ENCODE peak calls at places on chromosome 10, in six cellular contexts. Y is cardiac muscle cell, T is prostate gland, C is kidney, S is fibroblast of mammary gland, E is fibroblast of lung. G is an unnamed sample.

GRCh38 chr10:43120948-43121290 is 17.3 kb upstream of the CSGALNACT2 start:
- DNase-seq in Y (no peak), T (no peak), C (peak; percentile 47), S (no peak), E (peak; percentile 17), G (no peak)

GRCh38 chr10:98664329-98665042 is 217.8 kb upstream of the HPS1 start:
- DNase-seq in Y (no peak), T (no peak), C (no peak), S (peak; percentile 39), E (no peak), G (peak; percentile 52)

GRCh38 chr10:79092292-79092896 is 23.6 kb downstream of the ZMIZ1 start:
- DNase-seq in Y (no peak), T (no peak), C (no peak), S (no peak), E (no peak), G (no peak)

GRCh38 chr10:101388671-101389276 is 34.8 kb downstream of the BTRC start:
- DNase-seq in Y (no peak), T (no peak), C (no peak), S (peak; percentile 22), E (no peak), G (no peak)

GRCh38 chr10:83075395-83076072 is 1063.8 kb upstream of the GHITM start:
- DNase-seq in Y (no peak), T (no peak), C (no peak), S (no peak), E (peak; percentile 68), G (no peak)

GRCh38 chr10:29543715-29544114 is 91.1 kb downstream of the SVIL start:
- DNase-seq in Y (no peak), T (no peak), C (no peak), S (no peak), E (no peak), G (no peak)

GRCh38 chr10:80252296-80252887 is 37.1 kb downstream of the MAT1A start:
- DNase-seq in Y (no peak), T (no peak), C (no peak), S (no peak), E (no peak), G (no peak)

GRCh38 chr10:69202332-69202731 is 17.8 kb upstream of the HKDC1 start:
- DNase-seq in Y (no peak), T (no peak), C (no peak), S (peak; percentile 30), E (no peak), G (no peak)

GRCh38 chr10:7251696-7252465 is 159.0 kb downstream of the SFMBT2 start:
- DNase-seq in Y (peak; percentile 73), T (no peak), C (peak; percentile 79), S (no peak), E (no peak), G (no peak)

GRCh38 chr10:127928021-127928806 is 21.3 kb downstream of the PTPRE start:
- DNase-seq in Y (no peak), T (no peak), C (no peak), S (peak; percentile 89), E (peak; percentile 84), G (peak; percentile 23)

GRCh38 chr10:128883126-128884060 is 583.6 kb upstream of the MGMT start:
- DNase-seq in Y (no peak), T (no peak), C (no peak), S (no peak), E (no peak), G (no peak)

GRCh38 chr10:101228682-101229274 is 485 bp downstream of the LBX1 start:
- DNase-seq in Y (peak; percentile 45), T (no peak), C (no peak), S (no peak), E (no peak), G (no peak)

GRCh38 chr10:19719320-19719719 is 96.9 kb upstream of the PLXDC2 start:
- DNase-seq in Y (no peak), T (no peak), C (no peak), S (peak; percentile 95), E (peak; percentile 91), G (no peak)

GRCh38 chr10:114271779-114272167 is 32.7 kb downstream of the VWA2 start:
- DNase-seq in Y (no peak), T (no peak), C (no peak), S (peak; percentile 98), E (peak; percentile 98), G (peak; percentile 96)

GRCh38 chr10:3975016-3975415 is 190.0 kb upstream of the KLF6 start:
- DNase-seq in Y (no peak), T (no peak), C (no peak), S (no peak), E (no peak), G (no peak)

GRCh38 chr10:100817268-100817839 is 72.0 kb downstream of the PAX2 start:
- DNase-seq in Y (peak; percentile 52), T (no peak), C (no peak), S (no peak), E (no peak), G (no peak)

GRCh38 chr10:65323802-65324201 is 1602.0 kb upstream of the LRRTM3 start:
- DNase-seq in Y (no peak), T (no peak), C (no peak), S (no peak), E (no peak), G (no peak)

GRCh38 chr10:131668903-131669302 is 231.9 kb upstream of the PPP2R2D start:
- DNase-seq in Y (no peak), T (no peak), C (no peak), S (no peak), E (no peak), G (no peak)

GRCh38 chr10:131911451-131911850 is 10.6 kb downstream of the PPP2R2D start:
- DNase-seq in Y (no peak), T (no peak), C (peak; percentile 28), S (no peak), E (no peak), G (no peak)

GRCh38 chr10:95573497-95573896 is 12.3 kb upstream of the SORBS1 start:
- DNase-seq in Y (no peak), T (no peak), C (no peak), S (no peak), E (no peak), G (no peak)

GRCh38 chr10:43396928-43397624 is 11.9 kb downstream of the HNRNPF start:
- DNase-seq in Y (peak; percentile 93), T (peak; percentile 89), C (peak; percentile 97), S (peak; percentile 72), E (peak; percentile 81), G (peak; percentile 74)

GRCh38 chr10:2856598-2856997 is 210.8 kb upstream of the PFKP start:
- DNase-seq in Y (no peak), T (no peak), C (no peak), S (no peak), E (no peak), G (peak; percentile 4)

GRCh38 chr10:44198096-44198779 is 186.7 kb downstream of the CXCL12 start:
- DNase-seq in Y (no peak), T (no peak), C (no peak), S (no peak), E (peak; percentile 79), G (no peak)

GRCh38 chr10:71999360-72000072 is 35.3 kb downstream of the CHST3 start:
- DNase-seq in Y (no peak), T (no peak), C (peak; percentile 95), S (peak; percentile 61), E (peak; percentile 76), G (peak; percentile 31)

GRCh38 chr10:63437334-63437949 is 28.3 kb downstream of the JMJD1C start:
- DNase-seq in Y (no peak), T (no peak), C (no peak), S (peak; percentile 27), E (peak; percentile 71), G (peak; percentile 53)

GRCh38 chr10:96468845-96469244 is 44.9 kb downstream of the TLL2 start:
- DNase-seq in Y (no peak), T (no peak), C (peak; percentile 45), S (peak; percentile 24), E (no peak), G (no peak)

GRCh38 chr10:102261196-102261595 is 15.9 kb downstream of the GBF1 start:
- DNase-seq in Y (no peak), T (no peak), C (no peak), S (no peak), E (no peak), G (no peak)

GRCh38 chr10:89550509-89550908 is 15.1 kb upstream of the SLC16A12 start:
- DNase-seq in Y (peak; percentile 48), T (no peak), C (no peak), S (no peak), E (peak; percentile 18), G (no peak)

GRCh38 chr10:121928528-121928884 is 675 bp upstream of the ATE1 start:
- DNase-seq in Y (no peak), T (peak; percentile 51), C (no peak), S (peak; percentile 33), E (peak; percentile 27), G (peak; percentile 24)
- TF ChIP-seq CTCF in Y (no peak), T (no peak), C (no peak), S (no peak), E (no peak), G (no peak)

DNA sequence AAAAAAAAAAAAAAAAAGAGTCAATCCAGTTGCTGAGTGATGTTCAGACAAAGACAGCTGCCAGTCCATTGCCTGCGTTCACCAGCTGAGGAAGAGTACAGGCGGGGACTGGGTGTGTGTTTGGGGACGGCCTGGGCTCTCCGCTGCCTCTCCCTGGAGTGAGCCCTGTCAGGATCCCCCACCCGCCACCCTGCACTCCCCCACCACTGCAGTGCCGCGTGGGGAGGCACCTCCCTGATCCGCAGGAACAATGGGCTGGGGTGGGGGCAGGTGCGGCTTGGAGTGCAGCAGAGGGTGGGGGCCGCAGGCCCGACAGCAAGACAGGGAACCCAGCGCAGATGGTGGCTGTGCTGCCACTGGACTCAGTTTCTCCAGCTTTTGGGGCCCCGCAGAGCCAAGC is 1.4 kb downstream of the HSPA12A start:
- DNase-seq in Y (no peak), T (no peak), C (no peak), S (no peak), E (no peak), G (no peak)
- H3K4me3 ChIP-seq in Y (peak overlapping the region; percentile 67), T (peak overlapping the region; percentile 72), C (peak overlapping the region; percentile 72), S (peak overlapping the region; percentile 53), E (peak overlapping the region; percentile 85), G (no peak overlapping the region)

GRCh38 chr10:88107698-88108097 is 244.3 kb downstream of the PTEN start:
- DNase-seq in Y (no peak), T (no peak), C (no peak), S (no peak), E (no peak), G (no peak)

GRCh38 chr10:88107296-88107695 is 243.9 kb downstream of the PTEN start:
- DNase-seq in Y (no peak), T (no peak), C (no peak), S (no peak), E (no peak), G (no peak)

GRCh38 chr10:88106348-88106747 is 242.9 kb downstream of the PTEN start:
- DNase-seq in Y (no peak), T (no peak), C (no peak), S (no peak), E (no peak), G (no peak)

GRCh38 chr10:88110355-88110754 is 246.9 kb downstream of the PTEN start:
- DNase-seq in Y (no peak), T (no peak), C (no peak), S (peak; percentile 74), E (peak; percentile 82), G (peak; percentile 73)

GRCh38 chr10:88108115-88108610 is 244.7 kb downstream of the PTEN start:
- DNase-seq in Y (no peak), T (no peak), C (no peak), S (no peak), E (no peak), G (peak; percentile 26)
- TF ChIP-seq CTCF in Y (no peak), T (no peak), C (peak; percentile 4), S (no peak), E (no peak), G (peak; percentile 27)

GRCh38 chr10:18159596-18159995 is 19.4 kb downstream of the CACNB2 start:
- DNase-seq in Y (no peak), T (no peak), C (no peak), S (peak; percentile 70), E (no peak), G (no peak)
- H3K4me3 ChIP-seq in Y (no peak overlapping the region), T (no peak overlapping the region), C (no peak overlapping the region), S (no peak overlapping the region), E (peak overlapping the region; percentile 22), G (no peak overlapping the region)